ENCODE peak calls at places on chromosomes 2 and 18, in nine cellular contexts. R is SK-N-MC; L is lung; P is epithelial cell of esophagus; E is lower lobe of right lung; T is AG09309; O is effector CD4-positive, alpha-beta T cell; J is mucosa of gallbladder; U is HEK293T. Y is an unnamed sample.

GRCh38 chr18:4391859-4392258 is 63.2 kb downstream of the DLGAP1 start:
- DNase-seq in J (no peak), T (no peak), P (no peak), R (no peak), U (no peak), L (no peak), O (no peak), E (no peak), Y (no peak)

GRCh38 chr2:168231609-168232241 is 15.7 kb downstream of the STK39 start:
- DNase-seq in T (no peak), P (no peak), R (no peak), U (no peak), J (no peak), O (no peak), L (no peak), E (no peak), Y (no peak)

GRCh38 chr18:79572093-79572780 is 107.4 kb upstream of the CTDP1 start:
- DNase-seq in E (peak; percentile 25), L (no peak), P (no peak), R (no peak), U (no peak), T (no peak), O (no peak), J (no peak), Y (no peak)

GRCh38 chr2:96799623-96799935 is 16.5 kb upstream of the CNNM3 start:
- DNase-seq in E (peak; percentile 36), O (no peak), R (no peak), L (no peak), T (no peak), P (no peak), J (no peak), U (no peak), Y (no peak)

GRCh38 chr18:711693-712400 is 583 bp downstream of the ENOSF1 start:
- DNase-seq in U (peak; percentile 36), P (peak; percentile 86), E (peak; percentile 79), J (peak; percentile 84), L (peak; percentile 86), O (peak; percentile 63), R (no peak), T (peak; percentile 77), Y (peak; percentile 75)

GRCh38 chr2:151637284-151637781 is 96.9 kb downstream of the NEB start:
- DNase-seq in J (peak; percentile 67), T (no peak), O (peak; percentile 19), E (no peak), L (no peak), U (no peak), R (no peak), P (no peak), Y (no peak)

GRCh38 chr2:238286551-238286950 is 1.9 kb downstream of the PER2 start:
- DNase-seq in T (peak; percentile 71), O (no peak), R (no peak), E (peak; percentile 74), U (no peak), P (peak; percentile 89), J (peak; percentile 72), L (peak; percentile 70), Y (peak; percentile 74)

GRCh38 chr18:22872894-22873537 is 60.1 kb upstream of the RBBP8 start:
- DNase-seq in L (no peak), T (no peak), E (no peak), O (no peak), U (no peak), J (no peak), R (no peak), P (no peak), Y (no peak)

GRCh38 chr2:42337356-42337820 is 23.6 kb downstream of the COX7A2L start:
- DNase-seq in J (no peak), O (no peak), P (no peak), E (no peak), L (no peak), U (no peak), R (no peak), T (no peak), Y (no peak)

Y was measured in ureter.